ENCODE peak calls at places on chromosome 9, in five cellular contexts. M, Z, K, E and G are unnamed samples.

GRCh38 chr9:124182741-124183140 is 75.0 kb upstream of the NEK6 start:
- DNase-seq in M (no peak), Z (no peak), K (no peak), E (no peak), G (no peak)

GRCh38 chr9:7489018-7489417 is 310.6 kb downstream of the DMAC1 start:
- DNase-seq in M (no peak), Z (no peak), K (no peak), E (peak; percentile 16), G (no peak)

GRCh38 chr9:76654575-76654974 is 109.7 kb upstream of the PCA3 start:
- DNase-seq in M (no peak), Z (no peak), K (no peak), E (peak; percentile 94), G (no peak)

GRCh38 chr9:136484153-136485048 is 1.6 kb upstream of the SEC16A start:
- DNase-seq in M (peak; percentile 26), Z (peak; percentile 92), K (peak; percentile 88), E (no peak), G (no peak)

GRCh38 chr9:5851445-5851844 is 18.5 kb upstream of the ERMP1 start:
- DNase-seq in M (peak; percentile 33), Z (no peak), K (no peak), E (peak; percentile 86), G (no peak)

GRCh38 chr9:38112010-38112409 is 43.0 kb upstream of the SHB start:
- DNase-seq in M (peak; percentile 35), Z (no peak), K (no peak), E (no peak), G (no peak)

GRCh38 chr9:135295556-135296300 is 183.9 kb upstream of the PPP1R26 start:
- DNase-seq in M (no peak), Z (no peak), K (no peak), E (no peak), G (no peak)

GRCh38 chr9:110426052-110426709 is 88.5 kb upstream of the TXNDC8 start:
- DNase-seq in M (no peak), Z (no peak), K (no peak), E (peak; percentile 50), G (no peak)

GRCh38 chr9:109449036-109449798 is 48.9 kb downstream of the PTPN3 start:
- DNase-seq in M (no peak), Z (no peak), K (no peak), E (no peak), G (no peak)

GRCh38 chr9:38038307-38039089 is 30.5 kb downstream of the SHB start:
- DNase-seq in M (no peak), Z (no peak), K (no peak), E (peak; percentile 89), G (no peak)

GRCh38 chr9:128244443-128245226 is 31.2 kb downstream of the GOLGA2 start:
- DNase-seq in M (peak; percentile 35), Z (peak; percentile 72), K (peak; percentile 91), E (peak; percentile 95), G (no peak)

GRCh38 chr9:19233344-19233743 is 2.9 kb downstream of the DENND4C start:
- DNase-seq in M (peak; percentile 43), Z (no peak), K (no peak), E (no peak), G (no peak)

GRCh38 chr9:137025120-137025966 is 2.7 kb downstream of the ABCA2 start:
- DNase-seq in M (peak; percentile 89), Z (no peak), K (no peak), E (no peak), G (no peak)

GRCh38 chr9:115694991-115695390 is 458.6 kb upstream of the PAPPA start:
- DNase-seq in M (no peak), Z (no peak), K (no peak), E (no peak), G (no peak)

GRCh38 chr9:75064307-75065025 is 23.5 kb downstream of the NMRK1 start:
- DNase-seq in M (no peak), Z (no peak), K (no peak), E (peak; percentile 40), G (no peak)

GRCh38 chr9:135975834-135976233 is 14.7 kb upstream of the UBAC1 start:
- DNase-seq in M (no peak), Z (no peak), K (no peak), E (no peak), G (no peak)

GRCh38 chr9:78167356-78167755 is 68.5 kb upstream of the CEP78 start:
- DNase-seq in M (peak; percentile 72), Z (no peak), K (no peak), E (no peak), G (no peak)

GRCh38 chr9:115616666-115617239 is 498.8 kb upstream of the TNC start:
- DNase-seq in M (no peak), Z (no peak), K (no peak), E (no peak), G (no peak)

GRCh38 chr9:91117474-91117891 is 244.2 kb downstream of the AUH start:
- DNase-seq in M (peak; percentile 6), Z (peak; percentile 51), K (peak; percentile 77), E (no peak), G (no peak)

GRCh38 chr9:69044226-69045219 is 9.0 kb downstream of the FXN start:
- DNase-seq in M (peak; percentile 9), Z (no peak), K (no peak), E (peak; percentile 71), G (no peak)

GRCh38 chr9:108603141-108603540 is 252.6 kb downstream of the ACTL7B start:
- DNase-seq in M (peak; percentile 66), Z (no peak), K (no peak), E (no peak), G (no peak)

DNA sequence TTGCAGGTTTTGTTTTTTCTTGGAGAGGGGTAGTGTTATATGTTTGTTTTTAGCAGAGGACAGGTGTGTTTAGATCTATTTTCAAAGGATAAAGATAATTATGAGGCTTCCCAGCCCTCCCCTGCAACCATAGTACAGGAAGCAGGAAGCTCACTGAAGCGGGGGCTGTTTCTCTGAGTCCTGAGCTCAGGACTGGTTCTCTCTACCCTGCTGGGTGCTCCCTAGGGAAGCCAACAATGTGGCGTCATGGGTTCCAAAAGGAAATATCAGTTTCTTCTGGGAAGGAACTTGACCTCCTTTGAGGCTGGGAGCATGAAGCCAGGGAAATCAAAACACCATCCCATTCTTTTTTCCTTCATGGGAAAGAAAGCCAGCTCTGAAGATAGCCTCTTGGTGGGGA is 62.2 kb downstream of the RAD23B start:
- DNase-seq in M (no peak), Z (no peak), K (no peak), E (peak; percentile 60), G (no peak)
- H3K27ac ChIP-seq in M (no peak overlapping the region), Z (no peak overlapping the region), K (no peak overlapping the region), E (no peak overlapping the region), G (no peak overlapping the region)

DNA sequence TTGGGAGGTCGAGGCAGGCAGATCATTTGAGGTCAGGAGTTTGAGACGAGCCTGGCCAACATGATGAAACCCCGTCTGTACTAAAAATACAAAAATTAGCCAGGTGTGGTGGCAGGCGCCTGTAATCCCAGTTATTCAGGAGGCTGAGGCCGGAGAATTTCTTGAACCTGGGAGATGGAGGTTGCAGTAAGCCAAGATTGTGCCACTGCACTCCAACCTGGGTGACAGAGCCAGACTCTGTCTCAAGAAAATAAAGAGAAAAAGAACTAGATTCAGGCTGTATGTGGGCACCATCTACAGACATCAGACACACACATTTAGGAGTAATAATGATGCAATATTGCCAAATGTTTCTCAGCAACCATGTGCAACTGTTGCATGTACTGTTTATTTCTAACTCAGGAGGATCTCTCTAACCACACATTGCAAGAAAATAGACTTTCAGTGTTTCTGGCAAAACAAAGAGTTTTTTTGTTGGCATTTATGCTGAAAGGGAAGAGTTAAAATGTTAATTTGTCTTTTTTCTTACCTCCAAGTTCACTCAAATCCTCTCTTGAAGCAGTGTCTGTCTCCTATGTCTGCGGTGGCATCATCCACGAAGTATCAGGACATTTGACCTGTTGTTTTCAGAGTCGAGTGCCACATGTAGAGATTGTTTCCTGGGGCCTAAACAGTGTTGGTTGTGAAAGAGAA is 5.1 kb upstream of the ORM1 start:
- DNase-seq in M (no peak), Z (no peak), K (no peak), E (peak; percentile 81), G (peak; percentile 43)
- H3K27ac ChIP-seq in M (no peak overlapping the region), Z (no peak overlapping the region), K (no peak overlapping the region), E (no peak overlapping the region), G (no peak overlapping the region)

DNA sequence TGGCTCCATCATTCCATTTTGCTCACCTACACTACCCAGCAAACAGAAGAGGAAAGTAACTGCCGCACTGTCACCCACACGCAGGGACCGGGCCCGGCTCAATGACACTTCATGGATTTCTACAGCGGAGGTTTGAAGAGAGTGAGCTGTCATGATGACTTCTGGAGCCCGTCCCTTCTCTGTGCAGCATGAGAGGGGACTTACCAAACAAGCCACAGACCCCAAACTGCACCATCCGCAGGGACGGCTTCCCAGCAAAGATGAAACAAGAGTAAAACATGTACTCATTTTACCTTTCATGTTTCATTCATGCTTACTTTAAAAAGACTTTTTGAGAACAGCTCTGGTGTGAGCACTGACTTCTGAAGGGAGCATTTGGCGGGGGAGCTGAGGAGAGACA is 99.5 kb downstream of the TLE1 start:
- DNase-seq in M (no peak), Z (no peak), K (no peak), E (no peak), G (no peak)
- H3K27ac ChIP-seq in M (peak overlapping the region; percentile 97), Z (no peak overlapping the region), K (no peak overlapping the region), E (no peak overlapping the region), G (peak overlapping the region; percentile 83)

GRCh38 chr9:36040271-36040925 is 3.7 kb downstream of the RECK start:
- DNase-seq in M (no peak), Z (no peak), K (no peak), E (peak; percentile 44), G (no peak)

GRCh38 chr9:36041491-36041890 is 4.8 kb downstream of the RECK start:
- DNase-seq in M (no peak), Z (no peak), K (no peak), E (no peak), G (no peak)

GRCh38 chr9:36037580-36038169 is 962 bp downstream of the RECK start:
- DNase-seq in M (no peak), Z (no peak), K (no peak), E (peak; percentile 44), G (no peak)

GRCh38 chr9:36039121-36039520 is 2.4 kb downstream of the RECK start:
- DNase-seq in M (no peak), Z (no peak), K (no peak), E (no peak), G (no peak)

GRCh38 chr9:36039696-36040095 is 3.0 kb downstream of the RECK start:
- DNase-seq in M (no peak), Z (no peak), K (no peak), E (peak; percentile 64), G (no peak)
- H3K27ac ChIP-seq in M (no peak overlapping the region), Z (no peak overlapping the region), K (no peak overlapping the region), E (no peak overlapping the region), G (no peak overlapping the region)

DNA sequence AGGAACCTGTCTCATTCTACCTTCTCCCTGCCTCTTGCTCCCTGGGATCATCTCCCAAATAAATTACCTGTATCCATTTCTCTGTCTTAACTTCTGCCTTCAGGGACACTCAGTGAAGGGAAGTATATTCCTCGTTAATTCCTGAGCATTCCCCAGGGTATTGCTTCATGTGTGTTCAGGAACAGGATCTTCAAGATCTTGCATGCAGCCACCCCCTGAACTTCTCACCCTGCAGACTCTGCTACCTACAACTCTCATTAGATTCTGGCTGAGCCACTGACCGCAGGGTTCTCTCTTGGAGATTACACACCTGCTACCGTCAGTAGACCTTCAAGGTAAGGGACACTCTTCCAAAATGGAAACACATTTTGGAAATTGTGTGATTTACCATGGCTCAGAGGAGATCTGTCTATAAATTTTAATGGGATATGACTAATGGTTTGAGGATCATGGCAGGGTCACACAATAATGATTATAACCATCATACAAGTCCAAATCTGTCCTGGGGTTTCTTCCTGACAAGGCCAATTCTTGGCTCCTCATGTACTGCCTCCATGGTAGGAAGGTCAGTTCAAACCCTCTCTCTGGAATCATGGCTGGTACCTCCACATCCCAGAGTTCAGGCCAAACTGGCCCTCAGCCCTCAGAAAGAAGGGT is 38.9 kb upstream of the UGCG start:
- DNase-seq in M (no peak), Z (no peak), K (no peak), E (peak; percentile 55), G (no peak)
- H3K27ac ChIP-seq in M (no peak overlapping the region), Z (no peak overlapping the region), K (no peak overlapping the region), E (no peak overlapping the region), G (no peak overlapping the region)